ENCODE peak calls at places on chromosomes 11 and 22, in six cellular contexts. M is adrenal gland; L is tibial nerve; Z is thyroid gland; E is CD8-positive, alpha-beta memory T cell; P is heart right ventricle. J is an unnamed sample. For H3K9me3, the result is how much of the 10 kb centered on the place peaks cover.

GRCh38 chr22:24768537-24769374 is 5.8 kb downstream of the PIWIL3 start:
- DNase-seq in M (peak), L (peak), Z (peak), E (no peak), P (peak), J (peak)

GRCh38 chr11:106086135-106086534 is 8.7 kb downstream of the AASDHPPT start:
- DNase-seq in M (no peak), L (no peak), Z (no peak), E (no peak), P (no peak), J (no peak)

GRCh38 chr11:57335343-57336110 is at the start of gene SSRP1:
- DNase-seq in M (peak), L (peak), Z (peak), E (peak), P (peak), J (peak)

GRCh38 chr11:6646631-6647281 is 8.9 kb downstream of the DCHS1 start:
- DNase-seq in M (no peak), L (no peak), Z (no peak), E (peak), P (peak), J (no peak)

GRCh38 chr11:119729581-119730346 is 764 bp upstream of the NECTIN1 start:
- DNase-seq in M (peak), L (no peak), Z (peak), E (no peak), P (peak), J (no peak)

GRCh38 chr22:35972559-35972958 is 56.1 kb downstream of the RBFOX2 start:
- DNase-seq in M (no peak), L (no peak), Z (no peak), E (no peak), P (no peak), J (no peak)

GRCh38 chr22:30825711-30826505 is 131.2 kb downstream of the OSBP2 start:
- DNase-seq in M (no peak), L (no peak), Z (no peak), E (no peak), P (no peak), J (no peak)

GRCh38 chr22:27135582-27135981 is 478.2 kb downstream of the MIAT start:
- DNase-seq in M (no peak), L (no peak), Z (no peak), E (no peak), P (no peak), J (no peak)

GRCh38 chr11:71787014-71787823 is 45.8 kb upstream of the DEFB108B start:
- DNase-seq in M (peak), L (peak), Z (peak), E (peak), P (peak), J (peak)

GRCh38 chr11:66986178-66986545 is 11.1 kb downstream of the C11orf86 start:
- DNase-seq in M (no peak), L (no peak), Z (no peak), E (no peak), P (no peak), J (no peak)

GRCh38 chr22:42344391-42344861 is 74.0 kb upstream of the TCF20 start:
- DNase-seq in M (no peak), L (no peak), Z (peak), E (no peak), P (no peak), J (no peak)

GRCh38 chr22:22981670-22982571 is 88.4 kb upstream of the GNAZ start:
- DNase-seq in M (no peak), L (no peak), Z (no peak), E (no peak), P (no peak), J (no peak)

GRCh38 chr22:22983816-22984215 is 86.5 kb upstream of the GNAZ start:
- DNase-seq in M (no peak), L (no peak), Z (no peak), E (no peak), P (no peak), J (no peak)

GRCh38 chr22:22982616-22983015 is 87.7 kb upstream of the GNAZ start:
- DNase-seq in M (no peak), L (no peak), Z (no peak), E (no peak), P (no peak), J (no peak)

GRCh38 chr22:22984967-22985366 is 85.4 kb upstream of the GNAZ start:
- DNase-seq in M (no peak), L (no peak), Z (no peak), E (no peak), P (no peak), J (no peak)

GRCh38 chr22:22983123-22983522 is 87.2 kb upstream of the GNAZ start:
- DNase-seq in M (no peak), L (no peak), Z (no peak), E (no peak), P (no peak), J (no peak)
- H3K9me3 ChIP-seq in M (under half), L (under half), Z (under half), E (under half), P (under half), J (under half)

GRCh38 chr11:74871037-74871436 is 77.9 kb downstream of the XRRA1 start:
- DNase-seq in M (no peak), L (no peak), Z (no peak), E (no peak), P (no peak), J (no peak)
- H3K9me3 ChIP-seq in M (under half), L (half or more), Z (under half), E (under half), P (half or more), J (under half)

DNA sequence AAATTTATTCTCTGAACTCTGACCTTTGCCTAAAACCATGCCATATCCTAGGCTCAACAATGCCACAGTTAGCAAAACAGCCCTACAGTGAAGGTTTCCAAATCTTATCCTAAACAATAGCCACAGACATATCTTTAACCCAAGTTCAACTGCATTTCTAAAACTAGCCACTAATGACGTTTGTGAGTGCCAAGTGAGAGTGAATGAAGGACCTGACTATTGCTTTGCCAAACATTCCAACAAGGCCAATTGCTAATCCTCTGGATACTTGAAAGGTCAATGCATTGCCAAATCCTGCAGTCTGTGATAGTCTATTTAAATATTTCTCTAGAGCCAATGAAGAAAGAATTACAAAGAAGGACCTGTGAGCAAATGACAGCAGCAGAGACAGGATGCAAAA is 2.5 kb upstream of the OR4C45 start:
- DNase-seq in M (no peak), L (no peak), Z (no peak), E (no peak), P (no peak), J (no peak)
- H3K9me3 ChIP-seq in M (under half), L (under half), Z (under half), E (under half), P (under half), J (under half)

GRCh38 chr11:133507185-133507584 is 25.1 kb downstream of the OPCML start:
- DNase-seq in M (no peak), L (no peak), Z (no peak), E (no peak), P (no peak), J (no peak)
- H3K9me3 ChIP-seq in M (under half), L (under half), Z (under half), E (under half), P (under half), J (under half)